ENCODE peak calls at places on chromosomes 5 and 9, in six cellular contexts. O is stomach; P is neural crest cell; H is chondrocyte; B is HCEC 1CT; Z is naive thymus-derived CD8-positive, alpha-beta T cell. Y is an unnamed sample.

GRCh38 chr5:156718985-156719384 is 131.1 kb upstream of the PPP1R2B start:
- DNase-seq in H (no peak), B (no peak), P (no peak), Z (no peak), O (no peak), Y (no peak)

GRCh38 chr9:76773051-76773450 is 8.8 kb downstream of the PCA3 start:
- DNase-seq in O (no peak), Z (no peak), P (no peak), H (no peak), B (no peak), Y (no peak)

GRCh38 chr5:141877478-141878185 is 578 bp downstream of the PCDH1 start:
- DNase-seq in P (no peak), B (no peak), Z (peak), H (no peak), O (no peak), Y (no peak)

GRCh38 chr5:103901885-103902284 is 339.3 kb upstream of the NUDT12 start:
- DNase-seq in B (no peak), O (no peak), Z (no peak), H (no peak), P (no peak), Y (no peak)

GRCh38 chr9:22682536-22683392 is 236.1 kb downstream of the DMRTA1 start:
- DNase-seq in Z (no peak), H (no peak), P (no peak), O (no peak), B (peak), Y (no peak)

GRCh38 chr9:131404581-131404980 is 10.7 kb downstream of the PRRC2B start:
- DNase-seq in B (no peak), P (no peak), H (no peak), Z (no peak), O (no peak), Y (no peak)

GRCh38 chr9:130236436-130236985 is 29.0 kb upstream of the HMCN2 start:
- DNase-seq in O (no peak), H (peak), P (no peak), Z (no peak), B (no peak), Y (no peak)

GRCh38 chr5:154197801-154198461 is 7.4 kb downstream of the GALNT10 start:
- DNase-seq in B (peak), H (no peak), Z (peak), P (no peak), O (peak), Y (no peak)

GRCh38 chr5:68046445-68046844 is 169.1 kb upstream of the PIK3R1 start:
- DNase-seq in Z (no peak), P (no peak), H (no peak), O (no peak), B (peak), Y (no peak)

GRCh38 chr5:35438288-35438687 is 179.4 kb upstream of the SPEF2 start:
- DNase-seq in Z (no peak), H (no peak), P (no peak), B (no peak), O (no peak), Y (no peak)

GRCh38 chr9:132670816-132671371 is 630 bp downstream of the GTF3C4 start:
- DNase-seq in O (no peak), Z (peak), P (peak), H (no peak), B (peak), Y (no peak)

GRCh38 chr9:114908104-114908621 is 22.2 kb downstream of the TNFSF8 start:
- DNase-seq in B (no peak), O (no peak), Z (no peak), H (no peak), P (no peak), Y (no peak)

GRCh38 chr5:181133610-181134231 is 2.8 kb upstream of the OR2V1 start:
- DNase-seq in H (no peak), Z (no peak), B (peak), O (peak), P (no peak), Y (no peak)

GRCh38 chr5:67350600-67351315 is 154.2 kb upstream of the CD180 start:
- DNase-seq in Z (peak), B (no peak), P (no peak), O (no peak), H (no peak), Y (no peak)

GRCh38 chr5:59698774-59699173 is 194.8 kb downstream of the PDE4D start:
- DNase-seq in Z (no peak), P (no peak), B (no peak), O (no peak), H (no peak), Y (no peak)

GRCh38 chr9:130143974-130144373 is 28.2 kb upstream of the NCS1 start:
- DNase-seq in H (no peak), P (no peak), O (no peak), Z (peak), B (no peak), Y (no peak)

GRCh38 chr9:116686135-116686534 is 970 bp upstream of the TRIM32 start:
- DNase-seq in H (no peak), Z (no peak), O (no peak), P (no peak), B (no peak), Y (no peak)